ENCODE peak calls at places on chromosomes 7 and 10, in seven cellular contexts. F, Z, X, Y, U, K and V are unnamed samples.
A peak's percentile ranks its signal among the peaks of the same experiment; 100 is the strongest.

GRCh38 chr7:140625908-140626868 is 14.4 kb downstream of the DENND2A start:
- DNase-seq in F (no peak), Z (no peak), X (peak; percentile 90), Y (peak; percentile 79), U (peak; percentile 69), K (peak; percentile 99), V (peak; percentile 29)

GRCh38 chr10:100780324-100780723 is 34.9 kb downstream of the PAX2 start:
- DNase-seq in F (no peak), Z (no peak), X (no peak), Y (no peak), U (no peak), K (no peak), V (no peak)

GRCh38 chr10:51244739-51245138 is 170.5 kb downstream of the PRKG1 start:
- DNase-seq in F (no peak), Z (no peak), X (no peak), Y (no peak), U (no peak), K (peak; percentile 10), V (no peak)

GRCh38 chr10:112338957-112339356 is 35.0 kb upstream of the ACSL5 start:
- DNase-seq in F (no peak), Z (no peak), X (no peak), Y (no peak), U (no peak), K (no peak), V (no peak)

GRCh38 chr10:102814456-102814871 is 22.7 kb downstream of the CYP17A1 start:
- DNase-seq in F (no peak), Z (no peak), X (peak; percentile 48), Y (no peak), U (no peak), K (no peak), V (no peak)

GRCh38 chr7:117279931-117280525 is 42.8 kb downstream of the WNT2 start:
- DNase-seq in F (no peak), Z (no peak), X (no peak), Y (no peak), U (no peak), K (no peak), V (no peak)

GRCh38 chr7:2033586-2034135 is 199.1 kb downstream of the MAD1L1 start:
- DNase-seq in F (no peak), Z (no peak), X (peak; percentile 1), Y (no peak), U (no peak), K (no peak), V (no peak)

GRCh38 chr7:19248681-19249080 is 103.5 kb upstream of the FERD3L start:
- DNase-seq in F (no peak), Z (no peak), X (no peak), Y (no peak), U (no peak), K (peak; percentile 16), V (no peak)

GRCh38 chr7:50226139-50226538 is 78.4 kb upstream of the IKZF1 start:
- DNase-seq in F (no peak), Z (no peak), X (no peak), Y (no peak), U (no peak), K (no peak), V (no peak)

GRCh38 chr7:93279541-93279940 is 47.4 kb downstream of the VPS50 start:
- DNase-seq in F (no peak), Z (no peak), X (no peak), Y (no peak), U (no peak), K (no peak), V (no peak)

GRCh38 chr10:570631-571565 is 118.6 kb downstream of the DIP2C start:
- DNase-seq in F (no peak), Z (no peak), X (no peak), Y (no peak), U (peak; percentile 77), K (no peak), V (no peak)

GRCh38 chr10:78543749-78544446 is 510.2 kb downstream of the RPS24 start:
- DNase-seq in F (no peak), Z (no peak), X (peak; percentile 86), Y (peak; percentile 36), U (no peak), K (peak; percentile 85), V (no peak)

GRCh38 chr10:120514035-120514620 is 57.1 kb downstream of the PLPP4 start:
- DNase-seq in F (no peak), Z (no peak), X (no peak), Y (no peak), U (no peak), K (no peak), V (no peak)

GRCh38 chr7:29564455-29565185 is 985 bp downstream of the PRR15 start:
- DNase-seq in F (no peak), Z (no peak), X (peak; percentile 53), Y (peak; percentile 23), U (peak; percentile 79), K (no peak), V (no peak)

GRCh38 chr10:24418532-24418931 is 209.6 kb downstream of the KIAA1217 start:
- DNase-seq in F (no peak), Z (no peak), X (no peak), Y (no peak), U (no peak), K (no peak), V (no peak)

GRCh38 chr10:79375321-79376077 is 28.2 kb downstream of the PPIF start:
- DNase-seq in F (no peak), Z (no peak), X (no peak), Y (peak; percentile 15), U (no peak), K (no peak), V (no peak)

GRCh38 chr10:89250814-89251416 is 660 bp downstream of the LIPA start:
- DNase-seq in F (no peak), Z (no peak), X (no peak), Y (no peak), U (no peak), K (no peak), V (no peak)

GRCh38 chr7:561631-562393 is 42.2 kb upstream of the PDGFA start:
- DNase-seq in F (no peak), Z (no peak), X (peak; percentile 66), Y (no peak), U (no peak), K (no peak), V (peak; percentile 57)

GRCh38 chr10:43667736-43668371 is 19.2 kb upstream of the ZNF32 start:
- DNase-seq in F (no peak), Z (no peak), X (no peak), Y (no peak), U (no peak), K (no peak), V (no peak)

GRCh38 chr10:15868006-15868405 is 7.7 kb upstream of the MINDY3 start:
- DNase-seq in F (no peak), Z (no peak), X (no peak), Y (no peak), U (no peak), K (no peak), V (no peak)

GRCh38 chr10:48636231-48636630 is 31.4 kb upstream of the ARHGAP22 start:
- DNase-seq in F (no peak), Z (no peak), X (no peak), Y (no peak), U (no peak), K (no peak), V (no peak)

GRCh38 chr7:139683137-139683871 is 94.5 kb downstream of the HIPK2 start:
- DNase-seq in F (no peak), Z (no peak), X (no peak), Y (peak; percentile 50), U (no peak), K (no peak), V (no peak)

GRCh38 chr7:96321041-96321669 is 743 bp downstream of the SLC25A13 start:
- DNase-seq in F (peak; percentile 74), Z (peak; percentile 25), X (peak; percentile 83), Y (peak; percentile 75), U (peak; percentile 87), K (peak; percentile 18), V (peak; percentile 82)

GRCh38 chr10:77911535-77912123 is 14.9 kb downstream of the DLG5 start:
- DNase-seq in F (no peak), Z (no peak), X (no peak), Y (no peak), U (no peak), K (no peak), V (no peak)

GRCh38 chr7:141073641-141074161 is at the start of gene TMEM178B:
- DNase-seq in F (no peak), Z (no peak), X (peak; percentile 19), Y (no peak), U (peak; percentile 74), K (no peak), V (no peak)

GRCh38 chr7:24701232-24701898 is 55.9 kb downstream of the GSDME start:
- DNase-seq in F (no peak), Z (no peak), X (no peak), Y (peak; percentile 41), U (no peak), K (peak; percentile 92), V (no peak)

GRCh38 chr10:17643339-17643754 is 604 bp upstream of the STAM start:
- DNase-seq in F (no peak), Z (peak; percentile 9), X (peak; percentile 85), Y (peak; percentile 53), U (peak; percentile 72), K (no peak), V (peak; percentile 63)

GRCh38 chr7:44261239-44261638 is 60.5 kb downstream of the YKT6 start:
- DNase-seq in F (no peak), Z (no peak), X (no peak), Y (no peak), U (no peak), K (no peak), V (no peak)

GRCh38 chr7:20738517-20739481 is 47.9 kb downstream of the SP8 start:
- DNase-seq in F (no peak), Z (no peak), X (no peak), Y (no peak), U (no peak), K (no peak), V (no peak)
- H3K4me3 ChIP-seq in F (no peak overlapping the region), Z (no peak overlapping the region), X (no peak overlapping the region), Y (no peak overlapping the region), U (no peak overlapping the region), K (no peak overlapping the region), V (no peak overlapping the region)

GRCh38 chr10:97759981-97760345 is 11.8 kb downstream of the SFRP5 start:
- DNase-seq in F (no peak), Z (no peak), X (no peak), Y (no peak), U (no peak), K (no peak), V (peak; percentile 5)
- H3K27ac ChIP-seq in F (no peak overlapping the region), Z (no peak overlapping the region), X (no peak overlapping the region), Y (no peak overlapping the region), U (no peak overlapping the region), K (no peak overlapping the region), V (peak overlapping the region; percentile 62)

DNA sequence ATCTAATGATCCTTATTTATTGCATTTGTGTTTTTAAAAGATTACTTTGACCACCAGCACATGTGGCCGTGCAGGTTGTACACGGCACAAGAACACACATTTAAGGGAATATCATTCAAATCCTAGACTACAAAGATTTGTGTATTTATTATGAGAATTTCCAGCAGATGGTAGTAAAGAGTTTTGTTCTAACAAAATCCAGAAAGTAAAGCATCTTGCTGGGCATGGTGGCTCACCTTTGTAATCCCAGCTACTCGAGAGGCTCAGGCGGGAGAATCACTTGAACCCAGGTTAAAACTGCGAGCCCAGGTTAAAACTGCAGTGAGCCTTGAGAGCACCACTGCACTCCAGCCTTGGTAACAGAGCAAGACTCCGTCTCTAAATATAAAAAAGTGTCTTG is 31.5 kb downstream of the MACROH2A2 start:
- DNase-seq in F (no peak), Z (no peak), X (no peak), Y (no peak), U (no peak), K (no peak), V (no peak)
- TF ChIP-seq CTCF in F (no peak), Z (no peak), X (no peak), Y (no peak), U (no peak), K (no peak), V (no peak)

GRCh38 chr7:151008143-151008510 is 16.2 kb downstream of the ATG9B start:
- DNase-seq in F (peak; percentile 38), Z (no peak), X (no peak), Y (no peak), U (no peak), K (no peak), V (no peak)
- H3K4me3 ChIP-seq in F (peak overlapping the region; percentile 38), Z (peak overlapping the region; percentile 31), X (no peak overlapping the region), Y (peak overlapping the region; percentile 42), U (no peak overlapping the region), K (no peak overlapping the region), V (no peak overlapping the region)